ENCODE peak calls at places on chromosomes 1 and 21, in eight cellular contexts. W is endothelial cell of umbilical vein, S is HepG2, M is MM.1S, P is fibroblast of lung, H is GM23248, R is adipocyte, N is kidney. Z is an unnamed sample.

GRCh38 chr1:173206816-173207595 is at the start of gene TNFSF4:
- DNase-seq in M (no peak), H (peak), N (no peak), P (peak), W (peak), S (no peak), R (no peak), Z (peak)

GRCh38 chr1:109788695-109789521 is 25.2 kb upstream of the EPS8L3 start:
- DNase-seq in H (peak), P (no peak), R (peak), M (no peak), N (peak), S (peak), W (no peak), Z (peak)

GRCh38 chr1:25703041-25703440 is 86.5 kb downstream of the MAN1C1 start:
- DNase-seq in N (no peak), S (no peak), M (no peak), R (no peak), H (no peak), P (no peak), W (no peak), Z (no peak)

GRCh38 chr21:42750737-42751530 is 97.5 kb downstream of the PDE9A start:
- DNase-seq in S (no peak), M (no peak), H (no peak), W (no peak), N (peak), R (no peak), P (no peak), Z (no peak)

GRCh38 chr1:63704443-63704842 is 69.4 kb upstream of the ROR1 start:
- DNase-seq in W (peak), N (no peak), H (no peak), S (no peak), P (no peak), M (no peak), R (no peak), Z (peak)

GRCh38 chr1:22250724-22251123 is 107.8 kb upstream of the WNT4 start:
- DNase-seq in R (peak), H (peak), S (no peak), P (no peak), N (no peak), W (no peak), M (no peak), Z (no peak)

GRCh38 chr1:204280562-204280961 is 66.8 kb upstream of the GOLT1A start:
- DNase-seq in N (no peak), M (no peak), H (no peak), S (no peak), R (no peak), P (no peak), W (no peak), Z (no peak)

GRCh38 chr1:161074676-161075368 is 5.1 kb upstream of the ARHGAP30 start:
- DNase-seq in H (no peak), P (no peak), M (no peak), W (no peak), N (no peak), S (peak), R (no peak), Z (no peak)

GRCh38 chr1:226098870-226099832 is 36.6 kb downstream of the H3-3A start:
- DNase-seq in S (no peak), P (no peak), H (peak), N (no peak), M (peak), R (no peak), W (no peak), Z (no peak)

GRCh38 chr1:198663996-198664789 is 25.4 kb downstream of the PTPRC start:
- DNase-seq in S (no peak), N (no peak), R (no peak), H (no peak), W (no peak), M (no peak), P (no peak), Z (no peak)

GRCh38 chr1:167238713-167239112 is 18.0 kb downstream of the POU2F1 start:
- DNase-seq in P (no peak), H (no peak), N (no peak), S (no peak), R (no peak), W (no peak), M (no peak), Z (no peak)

GRCh38 chr1:107990606-107991005 is 25.6 kb upstream of the VAV3 start:
- DNase-seq in P (no peak), M (no peak), H (peak), W (no peak), R (no peak), N (no peak), S (no peak), Z (no peak)

GRCh38 chr1:67689267-67690017 is 4.4 kb downstream of the GADD45A start:
- DNase-seq in S (no peak), N (no peak), P (no peak), H (no peak), W (peak), M (no peak), R (peak), Z (no peak)

GRCh38 chr1:236083650-236084385 is 18.9 kb upstream of the NID1 start:
- DNase-seq in S (no peak), M (no peak), N (no peak), R (peak), H (peak), P (peak), W (no peak), Z (no peak)

GRCh38 chr1:71303617-71304041 is 222.8 kb upstream of the ZRANB2 start:
- DNase-seq in R (no peak), N (no peak), P (no peak), H (peak), S (no peak), M (no peak), W (peak), Z (no peak)

GRCh38 chr1:81801834-81802531 is 1.2 kb downstream of the ADGRL2 start:
- DNase-seq in R (peak), H (peak), W (peak), P (peak), N (peak), S (no peak), M (peak), Z (peak)

GRCh38 chr1:13799502-13800283 is 99.7 kb downstream of the PRDM2 start:
- DNase-seq in W (no peak), M (no peak), P (no peak), S (no peak), R (no peak), N (no peak), H (no peak), Z (no peak)

GRCh38 chr1:109787845-109788605 is 24.3 kb upstream of the EPS8L3 start:
- DNase-seq in P (no peak), N (peak), M (no peak), H (no peak), S (no peak), W (no peak), R (no peak), Z (peak)

GRCh38 chr1:8914471-8914870 is 31.2 kb upstream of the CA6 start:
- DNase-seq in P (no peak), R (no peak), H (no peak), W (no peak), M (no peak), S (no peak), N (no peak), Z (no peak)

GRCh38 chr1:21673277-21673780 is 4.2 kb upstream of the RAP1GAP start:
- DNase-seq in M (no peak), W (peak), P (peak), R (peak), S (no peak), N (no peak), H (peak), Z (peak)

GRCh38 chr1:19974822-19975416 is 4.5 kb downstream of the PLA2G2A start:
- DNase-seq in N (no peak), S (peak), R (peak), P (peak), M (no peak), H (peak), W (peak), Z (peak)

GRCh38 chr1:8349961-8350360 is 32.0 kb downstream of the SLC45A1 start:
- DNase-seq in R (no peak), P (no peak), M (no peak), N (peak), H (peak), S (no peak), W (no peak), Z (no peak)

GRCh38 chr1:167714851-167715652 is 6.7 kb upstream of the MPZL1 start:
- DNase-seq in S (peak), P (peak), R (peak), W (peak), H (peak), M (peak), N (peak), Z (peak)

GRCh38 chr1:203428981-203429599 is 46.5 kb upstream of the PRELP start:
- DNase-seq in W (no peak), R (no peak), N (no peak), S (no peak), M (peak), P (no peak), H (no peak), Z (peak)

GRCh38 chr1:224988042-224988441 is 58.6 kb downstream of the DNAH14 start:
- DNase-seq in N (no peak), S (no peak), P (no peak), W (no peak), H (no peak), M (no peak), R (no peak), Z (no peak)

GRCh38 chr21:14766241-14766640 is 220.1 kb upstream of the SAMSN1 start:
- DNase-seq in H (no peak), M (no peak), R (no peak), S (peak), P (no peak), W (no peak), N (peak), Z (no peak)

DNA sequence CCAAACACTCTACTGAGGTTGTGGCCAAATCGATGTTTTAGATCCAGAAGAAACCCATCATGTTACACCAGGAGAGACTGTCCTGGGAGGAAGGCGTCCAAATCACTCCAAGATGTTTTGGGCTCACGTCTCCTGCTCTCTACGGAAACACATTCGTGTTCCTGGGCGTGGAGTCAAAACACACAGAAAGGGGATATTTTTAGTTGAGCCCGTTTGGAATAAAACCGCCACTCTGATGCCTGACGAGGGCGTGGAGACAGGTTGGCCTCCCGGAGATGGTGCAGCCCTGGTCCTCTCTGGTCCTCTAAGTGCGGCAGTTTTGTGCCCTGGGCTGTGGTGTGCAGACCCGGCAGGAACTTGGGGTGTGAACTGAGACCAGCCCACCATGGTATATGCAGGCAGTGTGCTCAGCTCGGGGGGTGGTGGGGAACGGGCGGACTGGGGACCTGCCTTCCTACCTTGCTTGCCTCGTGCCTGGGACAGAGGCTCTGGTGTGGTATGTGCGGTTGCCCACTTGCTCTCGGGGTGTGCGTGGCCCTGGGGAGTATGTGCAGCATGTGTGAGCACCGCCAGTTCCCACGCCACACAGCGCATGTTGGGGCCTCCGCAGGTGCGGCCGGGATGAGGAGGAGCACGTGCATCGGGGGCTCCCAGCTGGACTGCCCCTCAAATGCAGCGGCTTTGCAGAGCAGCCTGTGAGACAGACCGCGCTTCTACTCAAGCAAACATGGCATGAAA is 93.1 kb upstream of the ACTRT2 start:
- DNase-seq in N (no peak), M (no peak), H (no peak), P (no peak), W (no peak), S (no peak), R (no peak), Z (no peak)
- H3K4me3 ChIP-seq in N (no peak), M (no peak), H (no peak), P (no peak), W (no peak), S (no peak), R (no peak), Z (no peak)

DNA sequence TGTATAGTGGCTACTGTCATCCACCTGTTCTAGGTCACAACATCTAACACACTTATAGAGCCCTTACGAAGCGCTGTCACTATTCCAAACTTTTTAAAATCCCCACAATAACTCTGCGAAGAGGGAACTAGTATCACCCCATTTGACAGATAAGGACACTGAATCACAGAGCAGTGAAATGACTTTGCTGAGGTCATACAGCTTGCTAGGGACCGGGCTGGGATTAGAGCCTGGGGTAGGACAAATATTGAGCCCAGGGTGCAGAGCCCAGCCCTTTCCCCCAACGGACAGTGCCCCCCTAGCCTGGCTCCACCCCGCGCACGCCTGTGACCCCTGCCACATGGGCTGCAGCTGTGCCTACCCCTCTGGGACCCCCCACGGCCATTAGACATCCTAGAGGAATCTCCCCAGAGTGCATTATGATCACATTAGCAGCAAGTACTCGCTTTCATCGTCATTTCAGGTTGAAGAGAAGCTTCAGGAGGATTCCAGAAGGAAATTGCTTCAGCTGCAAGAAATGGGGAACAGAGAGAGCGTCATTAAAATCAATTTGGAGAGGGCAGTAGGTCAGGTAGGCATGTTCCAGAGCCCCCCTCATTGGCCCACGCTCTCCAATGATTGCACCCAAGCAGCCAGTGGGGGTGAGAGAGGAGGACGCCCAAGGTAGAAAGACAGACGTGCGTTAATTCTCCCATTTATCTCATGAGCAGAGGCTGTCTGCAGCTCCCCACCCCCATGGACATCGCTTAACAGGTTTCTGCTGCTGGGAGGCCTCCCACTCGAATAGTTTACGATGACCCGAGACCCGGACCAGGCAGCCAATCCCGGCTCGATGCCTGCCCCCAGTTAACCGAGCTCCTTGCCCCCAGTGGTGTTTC is 77.2 kb downstream of the FHAD1 start:
- DNase-seq in W (no peak), S (no peak), H (peak), M (no peak), R (no peak), N (no peak), P (no peak), Z (no peak)
- H3K9ac ChIP-seq in W (no peak), S (no peak), H (no peak), M (no peak), R (no peak), N (no peak), P (no peak), Z (peak)

GRCh38 chr1:84692391-84692790 is 2.1 kb upstream of the SSX2IP start:
- DNase-seq in S (no peak), N (no peak), H (no peak), P (no peak), R (no peak), M (no peak), W (no peak), Z (no peak)
- H3K4me3 ChIP-seq in S (no peak), N (peak), H (no peak), P (no peak), R (no peak), M (no peak), W (no peak), Z (no peak)

DNA sequence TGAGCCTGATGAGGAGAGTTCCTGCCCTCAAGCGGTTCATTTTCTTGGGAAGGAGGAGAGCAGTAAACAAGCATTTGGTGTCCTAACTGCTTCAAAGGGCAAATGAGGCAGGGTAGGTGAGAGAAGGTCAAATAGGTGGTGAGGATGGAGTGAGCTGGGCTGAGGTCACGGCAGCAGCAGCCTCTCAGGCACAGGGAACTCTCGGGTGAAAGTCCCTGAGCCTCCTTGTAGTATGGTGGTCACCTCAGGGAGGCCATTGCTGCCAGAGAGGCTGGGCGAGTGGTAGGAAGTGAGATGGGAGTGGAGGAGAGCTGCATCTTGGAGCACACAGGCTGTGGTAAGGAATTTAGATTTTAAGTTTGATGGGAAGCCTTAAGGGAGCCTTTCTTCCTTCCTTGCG is 4.0 kb downstream of the ADARB1 start:
- DNase-seq in H (no peak), S (no peak), N (no peak), W (no peak), P (no peak), R (no peak), M (no peak), Z (no peak)
- H3K9ac ChIP-seq in H (no peak), S (no peak), N (no peak), W (no peak), P (no peak), R (peak), M (no peak), Z (no peak)

DNA sequence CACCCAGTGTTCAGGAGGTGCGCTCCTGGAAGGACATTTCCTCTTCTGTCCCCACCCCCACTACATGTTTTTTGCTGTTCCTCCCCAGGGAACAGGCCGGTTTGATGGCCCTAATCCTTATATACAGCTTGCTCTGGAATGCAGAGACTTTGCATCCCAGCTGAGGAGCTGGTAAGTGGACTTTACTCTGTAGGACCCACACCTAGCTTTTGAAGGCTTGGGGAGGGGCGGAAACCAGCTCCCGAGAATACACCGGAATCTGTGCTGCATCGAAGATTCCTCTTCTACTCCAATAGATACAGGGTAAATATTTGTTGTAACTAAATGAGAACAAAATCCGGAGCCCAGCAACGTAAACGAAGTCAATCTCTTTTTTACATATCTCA is 1.2 kb upstream of the CGN start:
- DNase-seq in H (no peak), N (no peak), M (no peak), W (no peak), S (no peak), P (no peak), R (no peak), Z (peak)
- H3K4me3 ChIP-seq in H (no peak), N (peak), M (no peak), W (no peak), S (no peak), P (no peak), R (no peak), Z (no peak)

GRCh38 chr1:37184789-37185188 is 150.5 kb upstream of the GRIK3 start:
- DNase-seq in P (no peak), H (no peak), S (no peak), W (no peak), M (no peak), R (no peak), N (no peak), Z (no peak)
- H3K9ac ChIP-seq in P (no peak), H (no peak), S (no peak), W (no peak), M (no peak), R (no peak), N (no peak), Z (no peak)

GRCh38 chr1:40817791-40818263 is 34.2 kb downstream of the KCNQ4 start:
- DNase-seq in R (no peak), N (no peak), P (no peak), S (no peak), W (no peak), M (no peak), H (no peak), Z (no peak)
- H3K4me3 ChIP-seq in R (no peak), N (no peak), P (no peak), S (no peak), W (no peak), M (peak), H (no peak), Z (peak)